ENCODE peak calls at places on chromosome 9, in ten cellular contexts. E, O, L, P, S, C, K, Q, G and H are unnamed samples.

GRCh38 chr9:88535226-88535931 is 401 bp downstream of the NXNL2 start:
- DNase-seq in P (no peak), S (no peak), C (peak), O (no peak), Q (no peak), G (no peak), K (no peak), E (peak), L (no peak), H (no peak)

GRCh38 chr9:84189901-84190300 is 150.7 kb downstream of the SLC28A3 start:
- DNase-seq in C (no peak), E (no peak), G (no peak), K (no peak), P (no peak), L (no peak), S (no peak), Q (no peak), O (no peak), H (no peak)

GRCh38 chr9:2465516-2465915 is 156.1 kb upstream of the VLDLR start:
- DNase-seq in L (no peak), E (no peak), G (no peak), K (no peak), C (no peak), O (no peak), P (no peak), S (no peak), Q (no peak), H (no peak)

GRCh38 chr9:95379630-95380029 is 62.1 kb upstream of the FANCC start:
- DNase-seq in S (no peak), E (no peak), O (no peak), C (no peak), L (no peak), P (no peak), Q (no peak), G (no peak), K (no peak), H (no peak)

GRCh38 chr9:138022121-138022741 is 144.6 kb downstream of the CACNA1B start:
- DNase-seq in G (peak), O (no peak), S (no peak), P (peak), Q (no peak), L (no peak), K (no peak), C (no peak), E (peak), H (no peak)

GRCh38 chr9:85943757-85944430 is 2.9 kb downstream of the NAA35 start:
- DNase-seq in O (no peak), G (no peak), S (no peak), E (no peak), K (no peak), L (no peak), P (no peak), Q (no peak), C (no peak), H (no peak)

GRCh38 chr9:96453625-96454024 is 3.7 kb downstream of the HABP4 start:
- DNase-seq in S (peak), E (peak), L (no peak), Q (no peak), O (no peak), G (peak), K (peak), P (peak), C (no peak), H (peak)

GRCh38 chr9:94018628-94019027 is 63.5 kb upstream of the BARX1 start:
- DNase-seq in E (no peak), P (no peak), S (peak), C (no peak), G (peak), O (peak), L (peak), Q (no peak), K (no peak), H (peak)

GRCh38 chr9:138068601-138069035 is 191.0 kb downstream of the CACNA1B start:
- DNase-seq in L (no peak), P (no peak), O (no peak), K (no peak), E (no peak), Q (peak), S (no peak), C (no peak), G (no peak), H (no peak)

GRCh38 chr9:9122230-9122875 is 1322.8 kb upstream of the DMAC1 start:
- DNase-seq in G (no peak), S (no peak), O (no peak), C (no peak), Q (no peak), L (no peak), K (no peak), E (no peak), P (no peak), H (no peak)

GRCh38 chr9:35105571-35106342 is 2.8 kb upstream of the STOML2 start:
- DNase-seq in P (no peak), L (no peak), C (no peak), E (no peak), Q (peak), O (no peak), K (no peak), G (no peak), S (no peak), H (no peak)

GRCh38 chr9:127763918-127764384 is 14.5 kb downstream of the SH2D3C start:
- DNase-seq in L (no peak), E (no peak), C (no peak), S (no peak), G (peak), Q (no peak), O (no peak), P (no peak), K (peak), H (no peak)

GRCh38 chr9:126482361-126483044 is 131.2 kb upstream of the LMX1B start:
- DNase-seq in Q (no peak), K (no peak), E (no peak), L (no peak), G (peak), C (no peak), P (no peak), O (no peak), S (peak), H (peak)

GRCh38 chr9:13750639-13751038 is 471.1 kb upstream of the MPDZ start:
- DNase-seq in L (no peak), P (no peak), O (no peak), E (no peak), Q (no peak), C (no peak), S (no peak), K (no peak), G (no peak), H (no peak)
- TF ChIP-seq CTCF in L (no peak), P (no peak), O (no peak), E (no peak), Q (no peak), C (no peak), S (no peak), K (no peak), G (no peak), H (no peak)

GRCh38 chr9:130946778-130947617 is 8.0 kb upstream of the FIBCD1 start:
- DNase-seq in P (peak), G (peak), L (no peak), C (peak), E (no peak), Q (no peak), S (no peak), O (no peak), K (peak), H (no peak)
- H3K4me3 ChIP-seq in P (peak), G (no peak), L (no peak), C (no peak), E (no peak), Q (no peak), S (no peak), O (no peak), K (no peak), H (no peak)

GRCh38 chr9:98385751-98386150 is 130.3 kb upstream of the TBC1D2 start:
- DNase-seq in Q (no peak), S (no peak), L (no peak), O (no peak), E (no peak), K (no peak), G (no peak), C (no peak), P (no peak), H (no peak)

GRCh38 chr9:98380065-98380681 is 124.7 kb upstream of the TBC1D2 start:
- DNase-seq in P (peak), L (peak), E (no peak), S (peak), O (no peak), K (peak), Q (no peak), C (no peak), G (peak), H (peak)

GRCh38 chr9:98379572-98379971 is 124.1 kb upstream of the TBC1D2 start:
- DNase-seq in G (no peak), L (no peak), K (no peak), E (no peak), S (no peak), O (no peak), Q (no peak), C (no peak), P (no peak), H (no peak)

GRCh38 chr9:98381311-98382103 is 126.1 kb upstream of the TBC1D2 start:
- DNase-seq in G (no peak), P (no peak), S (no peak), Q (no peak), C (no peak), L (no peak), E (no peak), K (no peak), O (no peak), H (no peak)

DNA sequence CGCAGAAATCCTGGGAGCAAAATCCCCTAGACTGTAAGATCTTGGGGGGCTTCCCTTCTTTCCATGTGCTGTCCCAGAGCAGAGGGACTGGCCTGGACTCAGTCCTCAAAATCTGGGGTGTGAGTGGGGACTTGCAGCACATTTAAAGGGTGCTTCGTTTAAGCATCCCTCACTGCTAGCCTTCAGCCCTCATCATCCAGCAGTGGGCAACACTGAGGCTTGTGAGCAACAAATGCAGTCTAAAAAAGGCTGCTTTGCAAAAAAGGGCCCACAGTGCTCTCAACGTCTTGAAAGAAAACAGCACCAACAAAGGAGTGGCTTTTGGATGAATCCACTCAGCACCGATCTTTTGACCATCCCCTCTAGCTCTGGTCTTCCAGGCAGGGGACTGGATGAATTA is 128.3 kb upstream of the TBC1D2 start:
- DNase-seq in C (no peak), E (no peak), O (no peak), P (peak), K (no peak), Q (no peak), S (no peak), L (no peak), G (peak), H (peak)
- TF ChIP-seq CTCF in C (no peak), E (no peak), O (peak), P (no peak), K (no peak), Q (no peak), S (peak), L (peak), G (peak), H (peak)

DNA sequence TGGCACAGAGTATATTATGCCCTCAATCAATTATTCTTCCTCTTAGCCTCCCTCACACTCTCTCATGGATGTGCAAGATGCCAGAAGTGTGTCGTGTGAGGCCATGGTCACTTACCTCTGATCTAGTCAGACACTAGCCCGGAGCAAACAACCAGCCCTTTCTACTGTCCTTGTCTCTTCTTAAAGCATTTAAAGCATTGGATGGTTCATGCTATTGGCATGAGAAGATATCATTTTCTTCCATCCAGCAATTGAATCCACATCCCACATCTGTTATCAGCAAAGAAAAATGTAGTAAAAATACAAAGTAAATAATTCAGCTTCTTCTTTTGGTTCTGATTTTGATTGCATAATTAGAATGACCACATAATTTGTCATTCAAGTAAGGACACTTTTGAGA is 267.2 kb upstream of the ACO1 start:
- DNase-seq in E (no peak), K (no peak), O (no peak), Q (no peak), S (no peak), P (no peak), C (no peak), L (no peak), G (no peak), H (no peak)
- H3K4me3 ChIP-seq in E (no peak), K (no peak), O (no peak), Q (no peak), S (no peak), P (no peak), C (no peak), L (no peak), G (no peak), H (no peak)

DNA sequence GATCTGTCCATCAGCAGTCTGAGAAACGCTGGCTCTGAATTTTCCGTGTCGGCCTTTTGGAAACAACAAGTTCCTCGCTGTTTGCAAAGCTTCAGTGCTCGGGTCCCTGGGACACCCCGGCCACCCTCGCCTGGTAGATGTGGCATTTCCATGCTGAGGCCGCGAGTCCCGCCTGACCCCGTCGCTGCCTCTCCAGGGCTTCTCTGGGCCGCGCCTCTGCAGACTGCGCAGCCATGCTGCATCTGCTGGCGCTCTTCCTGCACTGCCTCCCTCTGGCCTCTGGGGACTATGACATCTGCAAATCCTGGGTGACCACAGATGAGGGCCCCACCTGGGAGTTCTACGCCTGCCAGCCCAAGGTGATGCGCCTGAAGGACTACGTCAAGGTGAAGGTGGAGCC is 4.7 kb downstream of the NTNG2 start:
- DNase-seq in E (no peak), O (no peak), P (no peak), K (no peak), C (no peak), G (no peak), Q (no peak), L (no peak), S (no peak), H (no peak)
- TF ChIP-seq CTCF in E (no peak), O (peak), P (peak), K (peak), C (no peak), G (peak), Q (no peak), L (peak), S (peak), H (no peak)